ENCODE peak calls at places on chromosome 21, in four cellular contexts. E, F, X and N are unnamed samples.

GRCh38 chr21:42807938-42808613 is 71.3 kb downstream of the WDR4 start:
- DNase-seq in E (no peak), F (no peak), X (no peak), N (no peak)

GRCh38 chr21:41571938-41572510 is 64.1 kb upstream of the TMPRSS2 start:
- DNase-seq in E (no peak), F (no peak), X (no peak), N (no peak)

GRCh38 chr21:42471716-42472330 is 24.2 kb downstream of the RSPH1 start:
- DNase-seq in E (no peak), F (no peak), X (no peak), N (no peak)

GRCh38 chr21:45830221-45830640 is 151.3 kb upstream of the COL6A1 start:
- DNase-seq in E (no peak), F (no peak), X (no peak), N (no peak)

GRCh38 chr21:33608559-33608958 is 20.1 kb upstream of the DONSON start:
- DNase-seq in E (no peak), F (peak), X (peak), N (no peak)

GRCh38 chr21:44265734-44266270 is 4.1 kb upstream of the DNMT3L start:
- DNase-seq in E (no peak), F (no peak), X (no peak), N (no peak)

GRCh38 chr21:28215214-28215954 is 777.3 kb downstream of the LTN1 start:
- DNase-seq in E (peak), F (peak), X (peak), N (no peak)

GRCh38 chr21:31943586-31943985 is 70.8 kb downstream of the HUNK start:
- DNase-seq in E (no peak), F (no peak), X (no peak), N (no peak)

GRCh38 chr21:42513985-42514882 is 582 bp downstream of the SLC37A1 start:
- DNase-seq in E (no peak), F (no peak), X (no peak), N (no peak)

GRCh38 chr21:26844258-26845065 is 747 bp downstream of the ADAMTS1 start:
- DNase-seq in E (no peak), F (no peak), X (no peak), N (no peak)

GRCh38 chr21:34986561-34987533 is 62.3 kb downstream of the RUNX1 start:
- DNase-seq in E (no peak), F (no peak), X (peak), N (no peak)

GRCh38 chr21:42047821-42048613 is 23.1 kb upstream of the UMODL1 start:
- DNase-seq in E (no peak), F (peak), X (peak), N (no peak)

GRCh38 chr21:34008618-34009017 is 64.8 kb upstream of the MRPS6 start:
- DNase-seq in E (no peak), F (no peak), X (peak), N (no peak)

GRCh38 chr21:32102426-32102825 is 176.4 kb downstream of the MIS18A start:
- DNase-seq in E (no peak), F (peak), X (no peak), N (no peak)

GRCh38 chr21:46295177-46295711 is 9.1 kb downstream of the YBEY start:
- DNase-seq in E (no peak), F (no peak), X (peak), N (no peak)

GRCh38 chr21:29372063-29372802 is 73.5 kb downstream of the BACH1 start:
- DNase-seq in E (peak), F (peak), X (peak), N (no peak)

GRCh38 chr21:31673513-31673912 is 14.0 kb downstream of the SOD1 start:
- DNase-seq in E (no peak), F (no peak), X (no peak), N (no peak)

GRCh38 chr21:45505416-45506021 is 36.7 kb downstream of the SLC19A1 start:
- DNase-seq in E (no peak), F (no peak), X (no peak), N (no peak)

GRCh38 chr21:41142051-41142795 is 25.7 kb upstream of the BACE2 start:
- DNase-seq in E (peak), F (peak), X (no peak), N (no peak)

GRCh38 chr21:26148834-26149354 is 21.7 kb downstream of the APP start:
- DNase-seq in E (peak), F (peak), X (no peak), N (no peak)

GRCh38 chr21:43865471-43866181 is 603 bp downstream of the AGPAT3 start:
- DNase-seq in E (no peak), F (peak), X (peak), N (no peak)

GRCh38 chr21:37341254-37341960 is 25.2 kb upstream of the DYRK1A start:
- DNase-seq in E (no peak), F (peak), X (peak), N (no peak)